ENCODE peak calls at places on chromosomes 5 and 9, in four cellular contexts. One of them, this sample, is unnamed.

GRCh38 chr5:150021491-150022162 is 21.1 kb downstream of the HMGXB3 start:
- DNase-seq in fibroblast of lung: peak
- DNase-seq in GM12865: no peak
- DNase-seq in brain microvascular endothelial cell: peak
- DNase-seq in this sample: peak

GRCh38 chr5:106940986-106941385 is 729.8 kb downstream of the EFNA5 start:
- DNase-seq in fibroblast of lung: peak
- DNase-seq in brain microvascular endothelial cell: peak
- DNase-seq in GM12865: no peak
- DNase-seq in this sample: no peak

GRCh38 chr9:136849960-136850865 is 1.0 kb downstream of the PHPT1 start:
- DNase-seq in fibroblast of lung: no peak
- DNase-seq in GM12865: no peak
- DNase-seq in brain microvascular endothelial cell: no peak
- DNase-seq in this sample: no peak

GRCh38 chr5:147403659-147404640 is 105.9 kb downstream of the DPYSL3 start:
- DNase-seq in GM12865: peak
- DNase-seq in fibroblast of lung: peak
- DNase-seq in brain microvascular endothelial cell: peak
- DNase-seq in this sample: no peak

GRCh38 chr5:154202379-154203260 is 12.1 kb downstream of the GALNT10 start:
- DNase-seq in GM12865: peak
- DNase-seq in brain microvascular endothelial cell: no peak
- DNase-seq in fibroblast of lung: no peak
- DNase-seq in this sample: no peak

GRCh38 chr9:117763314-117763713 is 59.1 kb downstream of the TLR4 start:
- DNase-seq in fibroblast of lung: peak
- DNase-seq in brain microvascular endothelial cell: peak
- DNase-seq in GM12865: no peak
- DNase-seq in this sample: peak

GRCh38 chr5:98248949-98249348 is 524.5 kb upstream of the RGMB start:
- DNase-seq in brain microvascular endothelial cell: peak
- DNase-seq in GM12865: no peak
- DNase-seq in fibroblast of lung: peak
- DNase-seq in this sample: no peak

GRCh38 chr9:21965401-21965951 is 28.7 kb downstream of the CDKN2A start:
- DNase-seq in brain microvascular endothelial cell: peak
- DNase-seq in fibroblast of lung: peak
- DNase-seq in GM12865: peak
- DNase-seq in this sample: no peak

GRCh38 chr5:12316812-12317211 is 412.6 kb upstream of the CTNND2 start:
- DNase-seq in brain microvascular endothelial cell: no peak
- DNase-seq in fibroblast of lung: no peak
- DNase-seq in GM12865: no peak
- DNase-seq in this sample: no peak

GRCh38 chr9:16526380-16526779 is 344.1 kb downstream of the BNC2 start:
- DNase-seq in GM12865: no peak
- DNase-seq in brain microvascular endothelial cell: peak
- DNase-seq in fibroblast of lung: peak
- DNase-seq in this sample: no peak

GRCh38 chr9:134045841-134046544 is 20.7 kb downstream of the BRD3OS start:
- DNase-seq in fibroblast of lung: no peak
- DNase-seq in GM12865: no peak
- DNase-seq in brain microvascular endothelial cell: no peak
- DNase-seq in this sample: no peak

GRCh38 chr9:114005371-114006154 is 72.5 kb downstream of the AMBP start:
- DNase-seq in fibroblast of lung: no peak
- DNase-seq in brain microvascular endothelial cell: no peak
- DNase-seq in GM12865: no peak
- DNase-seq in this sample: no peak

GRCh38 chr5:89597878-89598277 is 714.9 kb upstream of the MEF2C start:
- DNase-seq in GM12865: peak
- DNase-seq in brain microvascular endothelial cell: no peak
- DNase-seq in fibroblast of lung: no peak
- DNase-seq in this sample: no peak

GRCh38 chr5:14201325-14202061 is 58.4 kb downstream of the TRIO start:
- DNase-seq in brain microvascular endothelial cell: no peak
- DNase-seq in fibroblast of lung: peak
- DNase-seq in GM12865: no peak
- DNase-seq in this sample: no peak

GRCh38 chr9:4305065-4305481 is 5.2 kb upstream of the GLIS3 start:
- DNase-seq in brain microvascular endothelial cell: no peak
- DNase-seq in fibroblast of lung: no peak
- DNase-seq in GM12865: no peak
- DNase-seq in this sample: no peak

GRCh38 chr5:146967646-146968045 is 89.1 kb upstream of the PPP2R2B start:
- DNase-seq in brain microvascular endothelial cell: no peak
- DNase-seq in GM12865: no peak
- DNase-seq in fibroblast of lung: no peak
- DNase-seq in this sample: no peak

GRCh38 chr9:95938724-95939123 is 63.2 kb downstream of the ERCC6L2 start:
- DNase-seq in fibroblast of lung: no peak
- DNase-seq in GM12865: no peak
- DNase-seq in brain microvascular endothelial cell: no peak
- DNase-seq in this sample: no peak

GRCh38 chr5:124824637-124825158 is 78.3 kb upstream of the ZNF608 start:
- DNase-seq in fibroblast of lung: peak
- DNase-seq in brain microvascular endothelial cell: peak
- DNase-seq in GM12865: no peak
- DNase-seq in this sample: no peak

GRCh38 chr9:7266911-7267555 is 509.3 kb downstream of the KDM4C start:
- DNase-seq in brain microvascular endothelial cell: no peak
- DNase-seq in GM12865: no peak
- DNase-seq in fibroblast of lung: no peak
- DNase-seq in this sample: no peak

GRCh38 chr5:53884411-53884810 is 324.0 kb downstream of the NDUFS4 start:
- DNase-seq in fibroblast of lung: no peak
- DNase-seq in brain microvascular endothelial cell: no peak
- DNase-seq in GM12865: no peak
- DNase-seq in this sample: no peak

GRCh38 chr5:90201923-90202322 is 207.6 kb downstream of the CETN3 start:
- DNase-seq in fibroblast of lung: peak
- DNase-seq in GM12865: no peak
- DNase-seq in brain microvascular endothelial cell: peak
- DNase-seq in this sample: peak

GRCh38 chr5:146084376-146084775 is 21.0 kb downstream of the PLAC8L1 start:
- DNase-seq in GM12865: no peak
- DNase-seq in fibroblast of lung: no peak
- DNase-seq in brain microvascular endothelial cell: no peak
- DNase-seq in this sample: no peak

GRCh38 chr5:177040814-177041410 is 18.4 kb downstream of the ZNF346 start:
- DNase-seq in GM12865: no peak
- DNase-seq in brain microvascular endothelial cell: no peak
- DNase-seq in fibroblast of lung: peak
- DNase-seq in this sample: peak

GRCh38 chr5:96756985-96757384 is 50.8 kb downstream of the ERAP1 start:
- DNase-seq in brain microvascular endothelial cell: no peak
- DNase-seq in GM12865: no peak
- DNase-seq in fibroblast of lung: peak
- DNase-seq in this sample: no peak

DNA sequence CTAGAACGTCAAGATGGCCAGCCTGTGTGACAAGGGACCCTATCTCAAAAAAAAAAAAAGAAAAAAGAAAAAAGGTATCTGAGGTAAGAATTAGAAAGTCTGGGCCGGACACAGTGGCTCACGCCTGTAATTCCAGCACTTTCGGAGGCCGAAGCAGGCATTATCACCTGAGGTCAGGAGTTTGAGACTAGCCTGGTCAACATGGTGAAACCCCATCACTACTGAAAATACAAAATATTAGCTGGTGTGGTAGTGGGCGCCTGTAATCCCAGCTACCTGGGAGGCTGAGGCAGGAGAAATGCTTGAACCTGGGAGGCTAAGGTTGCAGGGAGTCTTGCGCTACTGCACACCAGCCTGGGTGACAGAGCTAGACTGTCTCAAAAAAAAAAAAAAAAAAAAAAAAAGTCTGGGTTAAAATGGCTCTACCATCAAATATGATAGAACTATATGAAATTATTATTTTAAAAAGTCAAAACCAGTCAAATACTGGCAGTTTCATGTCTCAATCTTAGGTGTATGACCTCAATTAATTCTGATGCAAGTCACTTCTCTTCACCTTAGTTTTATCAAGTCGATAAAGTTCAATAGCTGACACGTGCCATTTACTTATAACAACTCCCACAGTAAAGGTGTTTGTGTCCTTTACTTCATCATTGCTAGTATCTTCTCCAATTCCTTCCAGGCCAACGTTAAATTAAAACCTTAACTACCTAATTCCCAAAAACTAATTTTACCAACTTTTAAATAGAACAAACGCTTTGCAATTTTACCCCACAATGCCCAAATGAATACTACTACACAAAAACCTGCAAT is 1.1 kb downstream of the RPS23 start:
- DNase-seq in brain microvascular endothelial cell: no peak
- DNase-seq in GM12865: peak
- DNase-seq in fibroblast of lung: no peak
- DNase-seq in this sample: no peak
- H3K4me3 ChIP-seq in brain microvascular endothelial cell: peak
- H3K4me3 ChIP-seq in GM12865: peak
- H3K4me3 ChIP-seq in fibroblast of lung: peak
- H3K4me3 ChIP-seq in this sample: peak

DNA sequence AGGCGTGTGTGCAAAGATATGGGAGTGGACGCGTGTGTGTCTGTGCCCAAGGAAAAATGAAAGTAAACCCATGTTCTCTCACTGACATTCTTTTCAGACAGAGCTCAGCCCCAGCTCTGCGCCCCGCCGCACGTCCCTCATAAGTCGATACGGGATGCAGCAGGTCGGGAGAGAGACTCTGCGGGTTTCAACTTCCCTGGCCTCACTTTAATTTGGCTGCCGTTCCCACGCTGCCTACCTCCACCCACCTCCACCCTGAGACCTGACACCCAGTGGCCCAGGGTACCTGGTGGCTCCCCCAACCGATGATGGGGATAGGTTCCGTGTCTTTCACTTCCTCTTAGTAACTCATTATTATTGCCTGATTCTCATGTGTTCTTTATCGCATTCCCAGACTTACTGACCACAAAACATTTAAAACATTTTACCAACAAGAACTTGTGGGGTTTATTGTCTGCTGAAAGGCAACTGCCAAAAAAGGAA is 19.4 kb downstream of the LHX2 start:
- DNase-seq in fibroblast of lung: peak
- DNase-seq in GM12865: peak
- DNase-seq in brain microvascular endothelial cell: no peak
- DNase-seq in this sample: no peak
- H3K4me3 ChIP-seq in fibroblast of lung: no peak
- H3K4me3 ChIP-seq in GM12865: peak
- H3K4me3 ChIP-seq in brain microvascular endothelial cell: no peak
- H3K4me3 ChIP-seq in this sample: no peak

DNA sequence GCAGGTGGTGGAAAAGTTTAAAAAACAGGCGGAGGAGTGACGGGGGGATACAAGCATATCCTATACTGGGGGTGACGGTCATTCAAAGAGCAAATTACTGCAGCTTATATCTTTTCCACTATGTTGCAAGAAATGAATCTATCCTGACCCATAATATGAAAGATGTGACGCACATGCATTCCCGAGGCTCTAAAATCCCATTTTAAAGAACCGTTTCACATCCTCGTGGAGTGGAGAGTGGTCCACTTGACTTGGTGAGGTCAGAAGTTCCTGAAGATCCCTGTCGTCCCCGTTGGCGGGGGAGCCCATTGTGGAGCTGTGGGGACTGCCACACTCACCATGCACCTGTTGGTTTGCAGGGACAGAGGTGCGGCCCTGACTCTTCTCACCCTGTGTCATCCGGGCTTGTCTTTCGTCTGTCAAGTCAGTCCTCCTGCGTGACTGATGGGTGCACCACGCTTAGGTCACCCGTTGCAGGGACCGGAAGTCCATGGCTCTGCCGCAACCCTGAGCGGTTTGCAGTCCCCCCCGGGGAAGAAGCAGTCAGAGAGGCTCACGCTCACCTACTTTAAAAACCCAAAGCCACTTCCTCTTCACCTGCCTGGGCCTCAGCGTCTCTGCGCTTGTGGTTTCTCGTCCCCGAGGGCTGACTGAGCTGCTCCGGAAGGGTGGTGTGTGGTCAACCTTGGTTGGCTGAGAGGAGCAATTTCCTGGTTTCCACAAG is 53.0 kb downstream of the USP20 start:
- DNase-seq in fibroblast of lung: no peak
- DNase-seq in GM12865: peak
- DNase-seq in brain microvascular endothelial cell: no peak
- DNase-seq in this sample: no peak
- H3K4me3 ChIP-seq in fibroblast of lung: no peak
- H3K4me3 ChIP-seq in GM12865: peak
- H3K4me3 ChIP-seq in brain microvascular endothelial cell: no peak
- H3K4me3 ChIP-seq in this sample: no peak

GRCh38 chr9:135702002-135702721 is at the start of gene KCNT1:
- DNase-seq in brain microvascular endothelial cell: peak
- DNase-seq in fibroblast of lung: peak
- DNase-seq in GM12865: peak
- DNase-seq in this sample: peak
- H3K4me3 ChIP-seq in brain microvascular endothelial cell: peak
- H3K4me3 ChIP-seq in fibroblast of lung: no peak
- H3K4me3 ChIP-seq in GM12865: no peak
- H3K4me3 ChIP-seq in this sample: peak

GRCh38 chr5:73382412-73382795 is 66.2 kb downstream of the FOXD1 start:
- DNase-seq in fibroblast of lung: no peak
- DNase-seq in brain microvascular endothelial cell: no peak
- DNase-seq in GM12865: no peak
- DNase-seq in this sample: no peak
- H3K4me3 ChIP-seq in fibroblast of lung: no peak
- H3K4me3 ChIP-seq in brain microvascular endothelial cell: no peak
- H3K4me3 ChIP-seq in GM12865: no peak
- H3K4me3 ChIP-seq in this sample: no peak

DNA sequence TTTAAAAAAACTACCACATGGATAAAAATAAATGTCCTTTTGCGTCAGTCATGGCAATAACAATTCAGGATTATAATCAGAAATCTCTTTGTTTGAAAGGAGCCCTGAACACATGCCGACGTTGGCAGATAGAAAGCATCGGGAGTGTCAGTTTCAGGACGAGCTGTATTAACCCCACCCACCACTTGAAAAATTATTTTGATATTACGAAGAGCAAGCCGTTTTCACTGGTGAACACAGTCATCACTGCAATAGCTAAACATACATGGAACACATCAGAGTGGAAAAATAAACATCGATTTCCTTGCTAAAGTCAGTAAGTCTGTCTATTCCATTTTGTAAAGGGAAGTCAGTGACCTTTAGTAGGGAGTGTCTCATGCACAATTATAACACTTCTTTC is 266.4 kb upstream of the FBXL7 start:
- DNase-seq in GM12865: no peak
- DNase-seq in brain microvascular endothelial cell: no peak
- DNase-seq in fibroblast of lung: no peak
- DNase-seq in this sample: no peak
- H3K4me3 ChIP-seq in GM12865: no peak
- H3K4me3 ChIP-seq in brain microvascular endothelial cell: peak
- H3K4me3 ChIP-seq in fibroblast of lung: peak
- H3K4me3 ChIP-seq in this sample: no peak

GRCh38 chr9:35553670-35554543 is 51.2 kb upstream of the TESK1 start:
- DNase-seq in GM12865: peak
- DNase-seq in brain microvascular endothelial cell: peak
- DNase-seq in fibroblast of lung: peak
- DNase-seq in this sample: peak
- H3K4me3 ChIP-seq in GM12865: no peak
- H3K4me3 ChIP-seq in brain microvascular endothelial cell: no peak
- H3K4me3 ChIP-seq in fibroblast of lung: no peak
- H3K4me3 ChIP-seq in this sample: no peak